ENCODE peak calls at places on chromosomes 5 and 9, in nine cellular contexts. One of them, this sample, is unnamed.

GRCh38 chr5:150289551-150290390 is at the start of gene CAMK2A:
- DNase-seq in fibroblast of lung: no peak
- DNase-seq in foreskin fibroblast: no peak
- DNase-seq in RWPE1: no peak
- DNase-seq in Calu3: peak
- DNase-seq in transverse colon: no peak
- DNase-seq in left lung: no peak
- DNase-seq in OCI-LY7: no peak
- DNase-seq in cardiac fibroblast: no peak
- DNase-seq in this sample: no peak

GRCh38 chr5:80125022-80125961 is 90.1 kb downstream of the THBS4 start:
- DNase-seq in RWPE1: no peak
- DNase-seq in foreskin fibroblast: no peak
- DNase-seq in fibroblast of lung: no peak
- DNase-seq in left lung: no peak
- DNase-seq in OCI-LY7: peak
- DNase-seq in Calu3: no peak
- DNase-seq in cardiac fibroblast: no peak
- DNase-seq in transverse colon: no peak
- DNase-seq in this sample: no peak

GRCh38 chr9:15154677-15155076 is 152.3 kb downstream of the TTC39B start:
- DNase-seq in Calu3: no peak
- DNase-seq in RWPE1: no peak
- DNase-seq in fibroblast of lung: no peak
- DNase-seq in cardiac fibroblast: no peak
- DNase-seq in OCI-LY7: no peak
- DNase-seq in foreskin fibroblast: no peak
- DNase-seq in transverse colon: no peak
- DNase-seq in left lung: no peak
- DNase-seq in this sample: no peak

GRCh38 chr5:106454651-106455415 is 1215.9 kb downstream of the EFNA5 start:
- DNase-seq in fibroblast of lung: peak
- DNase-seq in cardiac fibroblast: peak
- DNase-seq in OCI-LY7: peak
- DNase-seq in foreskin fibroblast: peak
- DNase-seq in transverse colon: no peak
- DNase-seq in left lung: no peak
- DNase-seq in RWPE1: peak
- DNase-seq in Calu3: peak
- DNase-seq in this sample: no peak

GRCh38 chr9:77616191-77616590 is 31.9 kb downstream of the GNA14 start:
- DNase-seq in fibroblast of lung: no peak
- DNase-seq in left lung: no peak
- DNase-seq in OCI-LY7: no peak
- DNase-seq in RWPE1: no peak
- DNase-seq in foreskin fibroblast: peak
- DNase-seq in Calu3: peak
- DNase-seq in cardiac fibroblast: peak
- DNase-seq in transverse colon: no peak
- DNase-seq in this sample: no peak

GRCh38 chr5:176736271-176736965 is 73.9 kb upstream of the UNC5A start:
- DNase-seq in transverse colon: peak
- DNase-seq in RWPE1: no peak
- DNase-seq in Calu3: no peak
- DNase-seq in foreskin fibroblast: no peak
- DNase-seq in fibroblast of lung: no peak
- DNase-seq in cardiac fibroblast: no peak
- DNase-seq in left lung: peak
- DNase-seq in OCI-LY7: no peak
- DNase-seq in this sample: no peak

GRCh38 chr5:165497707-165498106 is 1992.3 kb downstream of the MAT2B start:
- DNase-seq in Calu3: peak
- DNase-seq in transverse colon: no peak
- DNase-seq in left lung: no peak
- DNase-seq in OCI-LY7: no peak
- DNase-seq in RWPE1: peak
- DNase-seq in cardiac fibroblast: peak
- DNase-seq in fibroblast of lung: peak
- DNase-seq in foreskin fibroblast: peak
- DNase-seq in this sample: no peak

GRCh38 chr5:54672867-54673266 is 155.3 kb downstream of the SNX18 start:
- DNase-seq in fibroblast of lung: no peak
- DNase-seq in Calu3: no peak
- DNase-seq in RWPE1: no peak
- DNase-seq in left lung: no peak
- DNase-seq in transverse colon: no peak
- DNase-seq in cardiac fibroblast: no peak
- DNase-seq in foreskin fibroblast: no peak
- DNase-seq in OCI-LY7: no peak
- DNase-seq in this sample: no peak

GRCh38 chr9:132249123-132249522 is 87.3 kb downstream of the NTNG2 start:
- DNase-seq in cardiac fibroblast: no peak
- DNase-seq in transverse colon: no peak
- DNase-seq in RWPE1: no peak
- DNase-seq in foreskin fibroblast: no peak
- DNase-seq in Calu3: no peak
- DNase-seq in left lung: peak
- DNase-seq in OCI-LY7: no peak
- DNase-seq in fibroblast of lung: no peak
- DNase-seq in this sample: no peak

GRCh38 chr9:69060766-69061165 is 25.2 kb downstream of the FXN start:
- DNase-seq in transverse colon: no peak
- DNase-seq in fibroblast of lung: no peak
- DNase-seq in Calu3: no peak
- DNase-seq in foreskin fibroblast: no peak
- DNase-seq in OCI-LY7: no peak
- DNase-seq in RWPE1: no peak
- DNase-seq in cardiac fibroblast: no peak
- DNase-seq in left lung: no peak
- DNase-seq in this sample: no peak

GRCh38 chr9:34139477-34140146 is 13.1 kb upstream of the DCAF12 start:
- DNase-seq in RWPE1: peak
- DNase-seq in left lung: peak
- DNase-seq in fibroblast of lung: peak
- DNase-seq in foreskin fibroblast: peak
- DNase-seq in transverse colon: peak
- DNase-seq in OCI-LY7: peak
- DNase-seq in cardiac fibroblast: peak
- DNase-seq in Calu3: peak
- DNase-seq in this sample: peak

GRCh38 chr5:57825026-57825683 is 342.5 kb upstream of the ACTBL2 start:
- DNase-seq in RWPE1: peak
- DNase-seq in cardiac fibroblast: no peak
- DNase-seq in OCI-LY7: no peak
- DNase-seq in left lung: no peak
- DNase-seq in foreskin fibroblast: peak
- DNase-seq in Calu3: peak
- DNase-seq in fibroblast of lung: peak
- DNase-seq in transverse colon: no peak
- DNase-seq in this sample: peak

GRCh38 chr5:125209650-125210049 is 463.2 kb upstream of the ZNF608 start:
- DNase-seq in fibroblast of lung: peak
- DNase-seq in transverse colon: no peak
- DNase-seq in foreskin fibroblast: peak
- DNase-seq in RWPE1: no peak
- DNase-seq in left lung: no peak
- DNase-seq in cardiac fibroblast: no peak
- DNase-seq in Calu3: no peak
- DNase-seq in OCI-LY7: no peak
- DNase-seq in this sample: no peak

GRCh38 chr9:107951511-107951910 is 461.9 kb upstream of the KLF4 start:
- DNase-seq in transverse colon: no peak
- DNase-seq in Calu3: no peak
- DNase-seq in cardiac fibroblast: no peak
- DNase-seq in fibroblast of lung: no peak
- DNase-seq in OCI-LY7: no peak
- DNase-seq in left lung: no peak
- DNase-seq in RWPE1: no peak
- DNase-seq in foreskin fibroblast: no peak
- DNase-seq in this sample: no peak

GRCh38 chr5:1568201-1568979 is 44.6 kb upstream of the LPCAT1 start:
- DNase-seq in Calu3: peak
- DNase-seq in left lung: no peak
- DNase-seq in fibroblast of lung: peak
- DNase-seq in transverse colon: no peak
- DNase-seq in cardiac fibroblast: peak
- DNase-seq in foreskin fibroblast: peak
- DNase-seq in RWPE1: peak
- DNase-seq in OCI-LY7: no peak
- DNase-seq in this sample: peak

GRCh38 chr5:80917596-80917995 is 42.6 kb upstream of the RASGRF2 start:
- DNase-seq in cardiac fibroblast: no peak
- DNase-seq in OCI-LY7: no peak
- DNase-seq in transverse colon: no peak
- DNase-seq in Calu3: no peak
- DNase-seq in left lung: no peak
- DNase-seq in RWPE1: no peak
- DNase-seq in foreskin fibroblast: no peak
- DNase-seq in fibroblast of lung: no peak
- DNase-seq in this sample: no peak

GRCh38 chr9:7756088-7756487 is 43.5 kb downstream of the DMAC1 start:
- DNase-seq in OCI-LY7: no peak
- DNase-seq in transverse colon: no peak
- DNase-seq in Calu3: no peak
- DNase-seq in RWPE1: no peak
- DNase-seq in fibroblast of lung: no peak
- DNase-seq in cardiac fibroblast: no peak
- DNase-seq in left lung: no peak
- DNase-seq in foreskin fibroblast: no peak
- DNase-seq in this sample: no peak

GRCh38 chr5:146400206-146400605 is 46.9 kb upstream of the TCERG1 start:
- DNase-seq in fibroblast of lung: no peak
- DNase-seq in cardiac fibroblast: no peak
- DNase-seq in left lung: no peak
- DNase-seq in transverse colon: no peak
- DNase-seq in Calu3: no peak
- DNase-seq in foreskin fibroblast: no peak
- DNase-seq in OCI-LY7: no peak
- DNase-seq in RWPE1: no peak
- DNase-seq in this sample: no peak

GRCh38 chr9:137297060-137297664 is 4.9 kb downstream of the NRARP start:
- DNase-seq in Calu3: no peak
- DNase-seq in transverse colon: peak
- DNase-seq in left lung: no peak
- DNase-seq in foreskin fibroblast: no peak
- DNase-seq in OCI-LY7: peak
- DNase-seq in fibroblast of lung: no peak
- DNase-seq in cardiac fibroblast: no peak
- DNase-seq in RWPE1: no peak
- DNase-seq in this sample: no peak

GRCh38 chr9:116073826-116074225 is 79.8 kb upstream of the PAPPA start:
- DNase-seq in Calu3: no peak
- DNase-seq in fibroblast of lung: peak
- DNase-seq in OCI-LY7: no peak
- DNase-seq in left lung: peak
- DNase-seq in RWPE1: no peak
- DNase-seq in foreskin fibroblast: peak
- DNase-seq in cardiac fibroblast: peak
- DNase-seq in transverse colon: no peak
- DNase-seq in this sample: peak

GRCh38 chr9:546797-547223 is 294.7 kb upstream of the DMRT1 start:
- DNase-seq in Calu3: no peak
- DNase-seq in RWPE1: no peak
- DNase-seq in OCI-LY7: peak
- DNase-seq in foreskin fibroblast: peak
- DNase-seq in cardiac fibroblast: peak
- DNase-seq in fibroblast of lung: peak
- DNase-seq in left lung: no peak
- DNase-seq in transverse colon: no peak
- DNase-seq in this sample: peak

DNA sequence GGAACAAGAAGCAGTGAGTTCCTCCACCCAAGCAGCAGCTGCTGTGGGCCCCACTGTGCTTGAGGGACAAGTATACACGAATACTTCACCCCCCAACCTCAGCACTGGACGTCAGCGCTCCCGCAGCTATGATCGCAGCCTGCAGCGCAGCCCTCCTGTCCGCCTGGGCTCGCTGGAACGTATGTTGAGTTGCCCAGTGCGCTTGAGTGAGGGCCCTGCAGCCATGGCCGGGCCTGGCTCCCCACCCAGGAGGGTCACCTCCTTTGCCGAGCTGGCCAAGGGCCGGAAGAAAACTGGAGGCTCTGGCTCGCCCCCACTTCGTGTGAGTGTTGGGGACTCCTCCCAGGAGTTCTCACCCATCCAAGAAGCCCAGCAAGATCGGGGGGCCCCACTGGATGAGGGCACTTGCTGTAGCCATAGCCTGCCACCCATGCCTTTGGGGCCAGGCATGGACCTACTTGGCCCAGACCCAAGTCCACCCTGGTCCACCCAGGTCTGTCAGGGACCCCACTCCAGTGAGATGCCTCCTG is 57.1 kb upstream of the TESK1 start:
- DNase-seq in cardiac fibroblast: no peak
- DNase-seq in Calu3: no peak
- DNase-seq in OCI-LY7: no peak
- DNase-seq in left lung: no peak
- DNase-seq in transverse colon: no peak
- DNase-seq in fibroblast of lung: no peak
- DNase-seq in foreskin fibroblast: no peak
- DNase-seq in RWPE1: no peak
- DNase-seq in this sample: no peak
- TF ChIP-seq CTCF in cardiac fibroblast: no peak
- TF ChIP-seq CTCF in Calu3: no peak
- TF ChIP-seq CTCF in OCI-LY7: no peak
- TF ChIP-seq CTCF in left lung: no peak
- TF ChIP-seq CTCF in transverse colon: no peak
- TF ChIP-seq CTCF in fibroblast of lung: no peak
- TF ChIP-seq CTCF in foreskin fibroblast: no peak
- TF ChIP-seq CTCF in RWPE1: no peak
- TF ChIP-seq CTCF in this sample: no peak

GRCh38 chr9:114345493-114346065 is 15.9 kb downstream of the ORM2 start:
- DNase-seq in left lung: no peak
- DNase-seq in Calu3: no peak
- DNase-seq in cardiac fibroblast: no peak
- DNase-seq in OCI-LY7: no peak
- DNase-seq in RWPE1: no peak
- DNase-seq in fibroblast of lung: no peak
- DNase-seq in foreskin fibroblast: no peak
- DNase-seq in transverse colon: no peak
- DNase-seq in this sample: no peak
- TF ChIP-seq CTCF in left lung: no peak
- TF ChIP-seq CTCF in Calu3: no peak
- TF ChIP-seq CTCF in cardiac fibroblast: no peak
- TF ChIP-seq CTCF in OCI-LY7: no peak
- TF ChIP-seq CTCF in RWPE1: no peak
- TF ChIP-seq CTCF in fibroblast of lung: no peak
- TF ChIP-seq CTCF in foreskin fibroblast: no peak
- TF ChIP-seq CTCF in transverse colon: no peak
- TF ChIP-seq CTCF in this sample: no peak

GRCh38 chr5:77230727-77231469 is 20.4 kb downstream of the PDE8B start:
- DNase-seq in fibroblast of lung: peak
- DNase-seq in RWPE1: no peak
- DNase-seq in transverse colon: no peak
- DNase-seq in cardiac fibroblast: no peak
- DNase-seq in left lung: no peak
- DNase-seq in Calu3: peak
- DNase-seq in OCI-LY7: peak
- DNase-seq in foreskin fibroblast: peak
- DNase-seq in this sample: no peak
- TF ChIP-seq CTCF in fibroblast of lung: peak
- TF ChIP-seq CTCF in RWPE1: no peak
- TF ChIP-seq CTCF in transverse colon: no peak
- TF ChIP-seq CTCF in cardiac fibroblast: peak
- TF ChIP-seq CTCF in left lung: peak
- TF ChIP-seq CTCF in Calu3: no peak
- TF ChIP-seq CTCF in OCI-LY7: peak
- TF ChIP-seq CTCF in foreskin fibroblast: peak
- TF ChIP-seq CTCF in this sample: peak

GRCh38 chr5:15807861-15808260 is 307.9 kb downstream of the FBXL7 start:
- DNase-seq in fibroblast of lung: peak
- DNase-seq in transverse colon: no peak
- DNase-seq in OCI-LY7: no peak
- DNase-seq in RWPE1: no peak
- DNase-seq in Calu3: no peak
- DNase-seq in cardiac fibroblast: peak
- DNase-seq in left lung: no peak
- DNase-seq in foreskin fibroblast: peak
- DNase-seq in this sample: no peak
- TF ChIP-seq CTCF in fibroblast of lung: peak
- TF ChIP-seq CTCF in transverse colon: no peak
- TF ChIP-seq CTCF in OCI-LY7: no peak
- TF ChIP-seq CTCF in RWPE1: no peak
- TF ChIP-seq CTCF in Calu3: no peak
- TF ChIP-seq CTCF in cardiac fibroblast: peak
- TF ChIP-seq CTCF in left lung: no peak
- TF ChIP-seq CTCF in foreskin fibroblast: peak
- TF ChIP-seq CTCF in this sample: peak